ENCODE peak calls at places on chromosomes 6 and 20, in seven cellular contexts. R is pancreas, S is cardiac muscle cell, P is K562, A is IMR-90, F is lower leg skin, T is trophoblast cell. Z is an unnamed sample.

GRCh38 chr20:23190557-23190956 is 104.4 kb upstream of the CD93 start:
- DNase-seq in F (no peak), R (no peak), A (no peak), S (no peak), P (no peak), T (no peak), Z (no peak)

GRCh38 chr6:30821862-30822784 is 62.2 kb upstream of the DDR1 start:
- DNase-seq in P (peak; percentile 51), S (peak; percentile 71), F (no peak), T (peak; percentile 76), A (no peak), R (no peak), Z (no peak)

GRCh38 chr20:41004561-41005360 is 23.9 kb upstream of the TOP1 start:
- DNase-seq in S (no peak), F (peak; percentile 70), T (no peak), P (no peak), R (no peak), A (peak; percentile 44), Z (no peak)

GRCh38 chr20:10670521-10671220 is 3.1 kb downstream of the JAG1 start:
- DNase-seq in T (no peak), R (no peak), A (peak; percentile 30), S (no peak), F (no peak), P (no peak), Z (no peak)

GRCh38 chr6:76230711-76231110 is 158.2 kb upstream of the IMPG1 start:
- DNase-seq in A (no peak), F (no peak), R (no peak), T (peak; percentile 80), P (no peak), S (no peak), Z (no peak)

GRCh38 chr20:39800111-39800510 is 838.0 kb downstream of the DHX35 start:
- DNase-seq in F (no peak), R (no peak), P (no peak), A (peak; percentile 52), T (no peak), S (peak; percentile 28), Z (no peak)

GRCh38 chr6:14707971-14708465 is 537.9 kb upstream of the JARID2 start:
- DNase-seq in S (no peak), P (no peak), F (no peak), A (no peak), T (no peak), R (no peak), Z (no peak)

GRCh38 chr6:95478941-95479340 is 98.4 kb upstream of the MANEA start:
- DNase-seq in A (no peak), F (no peak), T (no peak), R (no peak), S (no peak), P (no peak), Z (no peak)

GRCh38 chr6:7468382-7469081 is 72.9 kb upstream of the DSP start:
- DNase-seq in T (peak; percentile 76), A (peak; percentile 66), R (no peak), F (no peak), S (peak; percentile 84), P (peak; percentile 65), Z (no peak)

GRCh38 chr6:132401120-132401940 is at the start of gene MOXD1:
- DNase-seq in S (peak; percentile 68), F (no peak), R (peak; percentile 81), P (peak; percentile 18), A (peak; percentile 37), T (peak; percentile 54), Z (no peak)

GRCh38 chr20:54340667-54341081 is 132.8 kb downstream of the PFDN4 start:
- DNase-seq in R (no peak), A (peak; percentile 84), P (no peak), F (no peak), T (no peak), S (peak; percentile 67), Z (no peak)

DNA sequence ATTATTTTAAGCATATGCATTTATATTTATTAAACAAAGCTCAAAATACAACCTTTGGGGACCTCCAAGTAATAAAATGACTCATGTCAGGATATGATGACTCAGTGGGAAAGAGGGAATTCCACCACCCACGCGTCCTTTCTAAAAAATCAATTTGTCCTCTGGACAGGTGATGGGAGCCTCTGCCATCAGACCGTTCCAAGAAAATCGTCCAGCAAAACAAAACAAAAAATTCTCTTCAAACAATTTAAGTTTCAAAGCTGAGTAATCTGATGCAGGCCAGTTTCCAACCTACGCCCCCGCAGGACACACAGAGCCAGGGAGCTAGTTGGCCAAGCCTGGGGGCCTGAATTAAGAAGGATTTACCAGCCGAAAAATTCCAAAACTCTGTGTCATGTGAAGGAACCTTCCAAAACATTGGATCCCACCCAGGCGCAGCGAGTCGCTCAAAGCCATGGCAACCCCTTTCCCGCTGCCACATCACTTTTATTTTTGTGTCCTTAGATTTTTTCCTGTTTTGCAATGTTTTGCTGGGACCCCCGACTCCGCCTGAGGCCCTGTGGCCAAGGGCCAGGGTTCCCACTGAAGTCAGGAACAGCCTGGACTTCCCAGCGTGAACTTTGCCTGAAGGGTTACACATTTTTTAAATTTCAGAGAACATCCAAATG is 95.3 kb downstream of the NFATC2 start:
- DNase-seq in P (no peak), R (no peak), T (peak; percentile 89), S (peak; percentile 96), A (peak; percentile 98), F (peak; percentile 92), Z (peak; percentile 33)
- H3K4me3 ChIP-seq in P (no peak overlapping the region), R (no peak overlapping the region), T (no peak overlapping the region), S (no peak overlapping the region), A (no peak overlapping the region), F (no peak overlapping the region), Z (no peak overlapping the region)

GRCh38 chr20:57223648-57224489 is 42.6 kb downstream of the BMP7 start:
- DNase-seq in S (peak; percentile 12), F (peak; percentile 93), A (no peak), T (no peak), P (no peak), R (no peak), Z (no peak)
- H3K4me3 ChIP-seq in S (no peak overlapping the region), F (no peak overlapping the region), A (no peak overlapping the region), T (no peak overlapping the region), P (no peak overlapping the region), R (no peak overlapping the region), Z (no peak overlapping the region)

DNA sequence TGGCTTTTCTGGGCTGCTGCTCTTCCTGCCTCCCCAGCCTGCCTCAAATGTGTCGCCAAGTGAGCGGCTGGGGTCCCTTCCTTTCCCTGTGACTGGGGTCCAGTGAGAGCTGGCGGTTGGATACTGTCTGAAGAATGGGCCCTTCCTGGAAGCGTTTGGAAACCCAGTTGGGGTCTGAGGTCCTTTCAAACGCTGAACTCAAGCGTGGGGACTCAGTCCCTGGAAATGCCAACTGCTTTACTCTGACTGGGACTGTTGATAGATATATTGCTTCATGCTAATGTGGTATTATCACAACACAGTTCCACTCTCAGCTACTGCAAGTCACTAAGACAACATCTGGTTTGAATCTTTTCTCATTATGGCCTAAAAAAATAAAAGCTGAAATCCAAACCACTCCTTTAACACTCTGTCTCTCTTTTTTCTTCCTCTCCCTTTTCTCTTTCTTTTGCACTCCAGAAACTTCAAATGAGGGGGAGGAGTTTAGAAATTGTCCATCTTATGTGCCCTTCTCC is 23.6 kb upstream of the PSMF1 start:
- DNase-seq in S (no peak), T (no peak), A (no peak), F (no peak), P (no peak), R (no peak), Z (peak; percentile 41)
- H3K4me3 ChIP-seq in S (no peak overlapping the region), T (no peak overlapping the region), A (no peak overlapping the region), F (no peak overlapping the region), P (no peak overlapping the region), R (no peak overlapping the region), Z (no peak overlapping the region)

GRCh38 chr6:93086351-93086750 is 333.0 kb downstream of the EPHA7 start:
- DNase-seq in S (no peak), A (no peak), P (no peak), T (no peak), F (no peak), R (no peak), Z (no peak)
- H3K4me3 ChIP-seq in S (no peak overlapping the region), A (no peak overlapping the region), P (no peak overlapping the region), T (no peak overlapping the region), F (no peak overlapping the region), R (no peak overlapping the region), Z (no peak overlapping the region)

GRCh38 chr6:130928158-130928917 is 101.1 kb downstream of the SMLR1 start:
- DNase-seq in P (no peak), F (no peak), R (no peak), A (no peak), S (no peak), T (peak; percentile 5), Z (no peak)
- H3K4me3 ChIP-seq in P (no peak overlapping the region), F (no peak overlapping the region), R (no peak overlapping the region), A (no peak overlapping the region), S (no peak overlapping the region), T (no peak overlapping the region), Z (no peak overlapping the region)

GRCh38 chr6:147220345-147220744 is 16.1 kb downstream of the STXBP5 start:
- DNase-seq in F (no peak), T (no peak), P (no peak), R (no peak), S (no peak), A (no peak), Z (no peak)
- H3K4me3 ChIP-seq in F (no peak overlapping the region), T (no peak overlapping the region), P (no peak overlapping the region), R (no peak overlapping the region), S (no peak overlapping the region), A (no peak overlapping the region), Z (no peak overlapping the region)

GRCh38 chr20:62642666-62643520 is 590 bp downstream of the SLCO4A1 start:
- DNase-seq in T (peak; percentile 52), R (peak; percentile 74), A (peak; percentile 4), F (no peak), P (peak; percentile 74), S (no peak), Z (no peak)

GRCh38 chr20:62644044-62644795 is 1.9 kb downstream of the SLCO4A1 start:
- DNase-seq in A (no peak), S (no peak), P (no peak), R (no peak), T (peak; percentile 58), F (no peak), Z (no peak)

GRCh38 chr20:62640870-62641748 is 1.2 kb upstream of the SLCO4A1 start:
- DNase-seq in S (no peak), P (no peak), F (no peak), T (no peak), R (no peak), A (no peak), Z (no peak)

GRCh38 chr20:62643521-62644043 is 1.3 kb downstream of the SLCO4A1 start:
- DNase-seq in R (no peak), P (no peak), A (peak; percentile 18), S (no peak), F (no peak), T (peak; percentile 34), Z (no peak)

DNA sequence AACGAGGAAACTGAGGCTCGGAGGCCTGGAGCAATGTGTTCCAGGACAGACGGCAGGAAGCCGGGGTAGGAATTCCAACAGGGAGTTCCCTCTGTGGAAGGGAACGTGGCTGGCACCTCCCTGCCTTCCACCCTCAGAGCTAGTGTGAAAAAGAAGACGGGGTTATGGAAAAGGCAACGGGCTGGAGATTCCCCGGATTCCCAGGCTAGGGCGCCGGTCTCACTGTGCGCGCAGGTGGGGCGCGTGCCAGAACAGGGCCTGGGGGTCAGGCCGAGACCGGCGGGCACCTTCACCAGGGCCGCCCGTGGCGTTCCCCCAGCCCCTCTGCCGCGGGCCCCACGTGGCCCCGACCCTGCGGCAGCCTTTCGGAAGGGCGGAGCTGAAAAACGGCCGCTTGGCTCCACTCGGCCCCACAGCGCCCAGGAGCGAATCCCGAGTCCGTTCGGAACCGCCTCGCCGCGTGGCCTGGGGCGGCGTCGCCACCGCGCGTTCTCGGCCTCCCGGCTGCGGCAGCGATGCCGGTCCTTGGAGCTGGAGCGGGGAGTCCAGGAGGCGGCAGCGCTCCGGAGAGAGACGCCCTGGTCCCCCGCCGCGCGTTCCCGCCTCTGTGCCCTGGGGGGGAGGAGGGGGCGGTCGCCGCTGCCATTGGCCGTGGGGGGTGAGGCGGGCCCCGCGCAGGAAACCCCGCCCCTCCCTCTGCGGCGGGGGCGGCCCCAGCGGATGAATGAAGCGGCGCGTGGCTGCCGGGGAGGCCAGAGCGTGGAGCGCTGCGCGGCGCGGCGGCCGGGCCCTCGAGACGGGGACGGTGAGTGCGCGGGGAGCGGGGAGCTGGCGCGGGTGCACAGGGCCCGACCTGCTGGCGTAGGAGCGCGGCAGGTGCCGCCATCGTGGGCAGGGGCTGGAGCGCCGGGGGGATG is at the start of gene SLCO4A1:
- DNase-seq in T (peak; percentile 76), P (peak; percentile 98), F (peak; percentile 95), S (peak; percentile 55), R (peak; percentile 81), A (peak; percentile 44), Z (no peak)
- H3K4me3 ChIP-seq in T (peak within 1 kb of the TSS; percentile 25), P (peak within 1 kb of the TSS; percentile 68), F (peak within 1 kb of the TSS; percentile 50), S (peak within 1 kb of the TSS; percentile 44), R (peak within 1 kb of the TSS; percentile 49), A (peak within 1 kb of the TSS; percentile 49), Z (peak within 1 kb of the TSS; percentile 61)

Z was measured in ascending aorta.